ENCODE peak calls at places on chromosomes 16 and 17, in seven cellular contexts. Q is IMR-90, B is H9, C is H1, A is mesenchymal stem cell, S is trophoblast cell, I is neuronal stem cell. J is an unnamed sample.

GRCh38 chr16:85262558-85263196 is 150.4 kb upstream of the CIBAR2 start:
- DNase-seq in S (no peak), Q (no peak), C (no peak), I (no peak), A (no peak), B (no peak), J (peak; percentile 45)

GRCh38 chr17:67491009-67491677 is 114.1 kb downstream of the PITPNC1 start:
- DNase-seq in C (peak; percentile 62), A (peak; percentile 100), I (no peak), S (peak; percentile 100), Q (peak; percentile 98), B (peak; percentile 76), J (no peak)

GRCh38 chr16:578870-579405 is 9.2 kb downstream of the PIGQ start:
- DNase-seq in S (peak; percentile 80), A (peak; percentile 82), Q (peak; percentile 65), B (peak; percentile 85), I (peak; percentile 71), C (peak; percentile 94), J (peak; percentile 89)

GRCh38 chr16:85055503-85056210 is 28.1 kb downstream of the KIAA0513 start:
- DNase-seq in A (peak; percentile 91), Q (peak; percentile 63), I (no peak), C (no peak), S (peak; percentile 4), B (no peak), J (peak; percentile 38)

GRCh38 chr17:45293413-45294211 is 23.2 kb downstream of the MAP3K14 start:
- DNase-seq in B (peak; percentile 73), S (peak; percentile 57), Q (peak; percentile 91), I (no peak), C (no peak), A (peak; percentile 96), J (peak; percentile 88)

GRCh38 chr16:85430523-85431381 is 182.4 kb upstream of the GSE1 start:
- DNase-seq in I (no peak), B (no peak), A (no peak), C (peak; percentile 56), Q (no peak), S (no peak), J (peak; percentile 45)

GRCh38 chr17:17346428-17347233 is 43.5 kb downstream of the NT5M start:
- DNase-seq in B (peak; percentile 31), A (no peak), Q (no peak), S (no peak), I (no peak), C (no peak), J (no peak)

GRCh38 chr17:61426482-61427304 is 25.5 kb upstream of the TBX4 start:
- DNase-seq in C (no peak), B (no peak), I (no peak), A (no peak), Q (peak; percentile 79), S (peak; percentile 85), J (no peak)

GRCh38 chr17:74176546-74177001 is 26.9 kb upstream of the RPL38 start:
- DNase-seq in I (peak; percentile 63), Q (peak; percentile 48), A (peak; percentile 65), S (peak; percentile 53), B (peak; percentile 84), C (peak; percentile 85), J (peak; percentile 85)

GRCh38 chr17:4607773-4608187 is 23.5 kb downstream of the SMTNL2 start:
- DNase-seq in Q (peak; percentile 49), S (no peak), B (peak; percentile 27), A (peak; percentile 65), C (no peak), I (no peak), J (no peak)

GRCh38 chr17:4710693-4711634 is 532 bp downstream of the ARRB2 start:
- DNase-seq in B (no peak), A (no peak), Q (no peak), I (no peak), C (no peak), S (no peak), J (no peak)

GRCh38 chr17:41967141-41967920 is 736 bp downstream of the CNP start:
- DNase-seq in C (peak; percentile 59), S (no peak), B (no peak), Q (no peak), A (no peak), I (no peak), J (peak; percentile 36)

GRCh38 chr17:49829026-49829425 is 18.8 kb downstream of the TAC4 start:
- DNase-seq in B (no peak), Q (no peak), S (no peak), A (no peak), I (no peak), C (no peak), J (no peak)

GRCh38 chr16:58324792-58325191 is 30.0 kb upstream of the PRSS54 start:
- DNase-seq in Q (no peak), C (no peak), S (no peak), I (no peak), B (no peak), A (no peak), J (no peak)

GRCh38 chr16:48538746-48539484 is 71.1 kb downstream of the N4BP1 start:
- DNase-seq in I (no peak), C (peak; percentile 61), Q (no peak), A (no peak), S (no peak), B (no peak), J (peak; percentile 31)

GRCh38 chr17:7912927-7913524 is 3.1 kb downstream of the RNF227 start:
- DNase-seq in C (no peak), B (peak; percentile 53), A (peak; percentile 81), I (peak; percentile 57), S (peak; percentile 56), Q (peak; percentile 80), J (peak; percentile 87)

GRCh38 chr17:79393358-79394038 is 217.4 kb downstream of the RBFOX3 start:
- DNase-seq in I (peak; percentile 77), Q (peak; percentile 40), C (peak; percentile 99), S (peak; percentile 76), B (peak; percentile 91), A (peak; percentile 49), J (peak; percentile 68)

GRCh38 chr16:49101997-49102396 is 179.6 kb downstream of the CBLN1 start:
- DNase-seq in I (no peak), Q (no peak), C (no peak), B (no peak), A (no peak), S (no peak), J (no peak)

GRCh38 chr17:18966831-18967624 is 15.1 kb downstream of the SLC5A10 start:
- DNase-seq in A (no peak), C (peak; percentile 66), Q (peak; percentile 52), B (peak; percentile 67), S (no peak), I (peak; percentile 63), J (peak; percentile 37)

GRCh38 chr17:8964801-8965393 is 610 bp downstream of the PIK3R5 start:
- DNase-seq in I (no peak), Q (no peak), S (peak; percentile 18), B (peak; percentile 54), A (no peak), C (no peak), J (no peak)

GRCh38 chr17:65664296-65664695 is 102.8 kb upstream of the AXIN2 start:
- DNase-seq in Q (peak; percentile 32), B (no peak), I (no peak), S (no peak), C (no peak), A (no peak), J (no peak)

GRCh38 chr17:81066072-81066471 is 31.1 kb downstream of the BAIAP2 start:
- DNase-seq in B (no peak), C (no peak), I (no peak), A (no peak), S (no peak), Q (no peak), J (no peak)
- H3K27ac ChIP-seq in B (no peak overlapping the region), C (no peak overlapping the region), I (no peak overlapping the region), A (no peak overlapping the region), S (no peak overlapping the region), Q (no peak overlapping the region), J (no peak overlapping the region)

GRCh38 chr17:75252039-75252816 is 9.2 kb downstream of the GGA3 start:
- DNase-seq in A (no peak), S (no peak), B (no peak), C (no peak), I (no peak), Q (no peak), J (no peak)
- H3K4ac ChIP-seq in A (no peak overlapping the region), S (no peak overlapping the region), B (no peak overlapping the region), C (no peak overlapping the region), I (no peak overlapping the region), Q (no peak overlapping the region), J (no peak overlapping the region)

GRCh38 chr16:88299751-88300462 is 82.9 kb upstream of the ZNF469 start:
- DNase-seq in C (no peak), S (no peak), I (no peak), A (no peak), B (no peak), Q (no peak), J (no peak)
- H3K27ac ChIP-seq in C (no peak overlapping the region), S (no peak overlapping the region), I (no peak overlapping the region), A (no peak overlapping the region), B (no peak overlapping the region), Q (peak overlapping the region; percentile 32), J (no peak overlapping the region)

DNA sequence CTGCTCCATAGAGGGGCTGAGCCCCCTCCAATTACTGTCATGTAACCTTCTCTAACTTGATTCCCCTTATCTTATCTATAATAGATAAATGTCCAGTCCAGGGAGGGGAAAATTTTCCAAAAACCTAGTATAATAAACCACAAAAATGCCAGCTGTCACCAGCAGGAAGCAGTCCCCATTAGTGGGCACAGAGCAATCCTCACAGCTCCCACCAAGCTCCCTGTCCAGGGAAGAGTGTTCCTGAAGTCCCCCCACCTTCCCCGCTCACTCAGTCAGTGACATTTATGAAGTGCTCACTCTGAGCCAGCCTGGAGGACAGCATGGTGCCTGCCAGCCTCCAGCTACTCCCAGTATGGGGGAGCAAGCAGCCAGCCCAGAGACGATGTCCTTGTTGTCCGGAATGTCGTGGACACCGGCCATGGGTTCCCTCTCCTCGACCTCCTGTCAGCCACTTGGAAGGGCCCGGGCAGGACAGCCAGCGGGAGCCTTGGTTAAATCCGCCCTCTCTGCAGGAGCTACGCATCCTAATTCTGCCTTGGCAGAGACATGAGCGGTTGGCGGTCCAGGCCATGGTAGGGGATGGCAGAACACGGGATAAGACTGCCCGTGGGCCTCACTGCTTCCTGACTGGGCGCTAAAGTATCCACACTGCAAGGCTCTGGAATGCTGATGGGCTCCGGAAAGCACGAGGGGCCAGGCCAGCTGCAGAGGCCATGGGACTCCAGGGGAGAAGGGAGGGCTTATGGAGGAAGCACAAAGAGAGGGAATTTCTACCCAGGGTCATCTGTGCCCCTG is 102.0 kb upstream of the CDH5 start:
- DNase-seq in S (no peak), C (no peak), I (no peak), A (no peak), Q (no peak), B (no peak), J (no peak)
- H3K4ac ChIP-seq in S (no peak overlapping the region), C (no peak overlapping the region), I (peak overlapping the region; percentile 25), A (no peak overlapping the region), Q (peak overlapping the region; percentile 68), B (no peak overlapping the region), J (no peak overlapping the region)

DNA sequence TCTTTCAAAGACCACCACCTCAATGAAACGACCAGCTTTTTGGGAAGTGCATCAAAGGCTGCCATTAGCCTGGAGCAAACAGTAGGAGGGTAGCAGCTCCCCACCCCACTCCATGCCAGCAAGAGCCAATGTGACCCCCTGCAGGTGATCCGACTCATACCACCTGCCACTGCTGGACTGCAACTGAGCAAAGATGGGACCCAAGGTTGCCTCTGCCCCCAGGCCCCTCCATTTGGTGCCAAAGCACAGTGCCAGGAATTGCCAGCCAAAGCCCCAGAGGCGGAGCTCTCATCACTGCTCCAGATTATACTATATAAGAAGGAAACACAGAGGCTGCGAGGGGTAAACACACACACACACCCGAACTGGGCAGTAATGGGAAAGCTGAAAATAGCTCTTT is 8.3 kb downstream of the PITPNM3 start:
- DNase-seq in Q (no peak), C (no peak), A (no peak), S (no peak), I (no peak), B (no peak), J (no peak)
- H3K27ac ChIP-seq in Q (no peak overlapping the region), C (no peak overlapping the region), A (no peak overlapping the region), S (no peak overlapping the region), I (no peak overlapping the region), B (no peak overlapping the region), J (no peak overlapping the region)